ENCODE peak calls at places on chromosomes 5 and 9, in nine cellular contexts. C, Z, Q, H, K, W, U, M and P are unnamed samples.

GRCh38 chr9:114001794-114002261 is 76.3 kb downstream of the AMBP start:
- DNase-seq in C (no peak), Z (no peak), Q (no peak), H (no peak), K (no peak), W (no peak), U (no peak), M (no peak), P (no peak)

GRCh38 chr5:135511858-135512257 is 23.9 kb downstream of the NEUROG1 start:
- DNase-seq in C (no peak), Z (no peak), Q (no peak), H (no peak), K (no peak), W (no peak), U (no peak), M (no peak), P (peak; percentile 65)

GRCh38 chr9:114072181-114073140 is 5.6 kb downstream of the AMBP start:
- DNase-seq in C (no peak), Z (peak; percentile 84), Q (no peak), H (no peak), K (no peak), W (no peak), U (no peak), M (no peak), P (peak; percentile 33)

GRCh38 chr5:33855396-33855795 is 36.4 kb downstream of the ADAMTS12 start:
- DNase-seq in C (no peak), Z (no peak), Q (no peak), H (no peak), K (no peak), W (no peak), U (no peak), M (no peak), P (no peak)

GRCh38 chr5:100731768-100732167 is 171.3 kb downstream of the ST8SIA4 start:
- DNase-seq in C (no peak), Z (no peak), Q (no peak), H (no peak), K (peak; percentile 54), W (no peak), U (no peak), M (no peak), P (no peak)

GRCh38 chr5:429453-430188 is 13.4 kb upstream of the EXOC3 start:
- DNase-seq in C (no peak), Z (peak; percentile 93), Q (no peak), H (no peak), K (no peak), W (no peak), U (no peak), M (no peak), P (no peak)

GRCh38 chr5:168401880-168402279 is 84.4 kb upstream of the RARS1 start:
- DNase-seq in C (no peak), Z (no peak), Q (no peak), H (no peak), K (no peak), W (no peak), U (no peak), M (no peak), P (no peak)

GRCh38 chr5:94890907-94891306 is 272.4 kb downstream of the SLF1 start:
- DNase-seq in C (no peak), Z (no peak), Q (no peak), H (no peak), K (no peak), W (no peak), U (no peak), M (no peak), P (no peak)

GRCh38 chr5:158023266-158023665 is 164.3 kb upstream of the CLINT1 start:
- DNase-seq in C (no peak), Z (no peak), Q (no peak), H (no peak), K (no peak), W (no peak), U (no peak), M (no peak), P (no peak)

GRCh38 chr9:137956688-137957385 is 79.3 kb downstream of the CACNA1B start:
- DNase-seq in C (no peak), Z (no peak), Q (no peak), H (no peak), K (no peak), W (no peak), U (no peak), M (no peak), P (no peak)

GRCh38 chr9:121860744-121861143 is 209.3 kb downstream of the DAB2IP start:
- DNase-seq in C (no peak), Z (no peak), Q (no peak), H (no peak), K (no peak), W (no peak), U (no peak), M (no peak), P (no peak)

GRCh38 chr5:148807845-148808244 is 18.6 kb upstream of the ADRB2 start:
- DNase-seq in C (no peak), Z (no peak), Q (peak; percentile 51), H (no peak), K (no peak), W (no peak), U (peak; percentile 86), M (no peak), P (no peak)

GRCh38 chr5:24633705-24634325 is 11.0 kb downstream of the CDH10 start:
- DNase-seq in C (no peak), Z (no peak), Q (no peak), H (no peak), K (peak; percentile 70), W (no peak), U (peak; percentile 16), M (no peak), P (peak; percentile 66)

GRCh38 chr9:80906728-80907127 is 782.6 kb downstream of the TLE1 start:
- DNase-seq in C (no peak), Z (no peak), Q (no peak), H (no peak), K (no peak), W (no peak), U (no peak), M (no peak), P (no peak)

GRCh38 chr9:92727716-92728700 is 36.6 kb downstream of the BICD2 start:
- DNase-seq in C (no peak), Z (no peak), Q (no peak), H (no peak), K (no peak), W (no peak), U (no peak), M (no peak), P (no peak)

GRCh38 chr5:150765789-150766149 is 7.0 kb upstream of the DCTN4 start:
- DNase-seq in C (no peak), Z (no peak), Q (no peak), H (no peak), K (no peak), W (no peak), U (peak; percentile 74), M (no peak), P (no peak)

GRCh38 chr5:15116996-15117395 is 245.4 kb upstream of the ANKH start:
- DNase-seq in C (no peak), Z (no peak), Q (no peak), H (no peak), K (no peak), W (no peak), U (no peak), M (no peak), P (no peak)

GRCh38 chr9:126534431-126535186 is 79.1 kb upstream of the LMX1B start:
- DNase-seq in C (peak; percentile 41), Z (peak; percentile 85), Q (peak; percentile 35), H (no peak), K (no peak), W (no peak), U (no peak), M (no peak), P (peak; percentile 60)

GRCh38 chr9:127937383-127938297 is at the start of gene DPM2:
- DNase-seq in C (peak; percentile 84), Z (no peak), Q (peak; percentile 89), H (peak; percentile 78), K (peak; percentile 67), W (peak; percentile 78), U (peak; percentile 84), M (peak; percentile 73), P (peak; percentile 92)

GRCh38 chr9:22838266-22838665 is 391.6 kb downstream of the DMRTA1 start:
- DNase-seq in C (no peak), Z (no peak), Q (no peak), H (no peak), K (no peak), W (no peak), U (no peak), M (no peak), P (no peak)